ENCODE peak calls at places on chromosomes 1 and 21, in six cellular contexts. W is brain microvascular endothelial cell; H is MM.1S; J is effector memory CD4-positive, alpha-beta T cell; T is PC-3; Y is ovary. G is an unnamed sample.

GRCh38 chr21:21373969-21374368 is 375.8 kb downstream of the NCAM2 start:
- DNase-seq in T (no peak), J (no peak), W (no peak), H (no peak), Y (no peak), G (no peak)

GRCh38 chr21:33932731-33933130 is 17.1 kb upstream of the ATP5PO start:
- DNase-seq in T (no peak), Y (no peak), H (no peak), J (no peak), W (no peak), G (no peak)

GRCh38 chr1:219778793-219779369 is 149.5 kb downstream of the SLC30A10 start:
- DNase-seq in T (no peak), J (no peak), H (no peak), Y (no peak), W (no peak), G (no peak)

GRCh38 chr1:193458628-193459027 is 272.2 kb upstream of the B3GALT2 start:
- DNase-seq in T (no peak), W (no peak), H (no peak), Y (no peak), J (peak; percentile 21), G (no peak)

GRCh38 chr21:21971384-21971783 is 973.2 kb downstream of the NCAM2 start:
- DNase-seq in W (no peak), Y (no peak), J (no peak), H (no peak), T (peak; percentile 26), G (no peak)

GRCh38 chr21:45768011-45768740 is 124.7 kb downstream of the PCBP3 start:
- DNase-seq in W (peak; percentile 40), Y (no peak), H (no peak), T (no peak), J (no peak), G (no peak)

GRCh38 chr1:82565146-82565545 is 764.4 kb downstream of the ADGRL2 start:
- DNase-seq in T (peak; percentile 48), W (peak; percentile 90), J (no peak), Y (no peak), H (no peak), G (no peak)

GRCh38 chr1:221327954-221328353 is 413.9 kb downstream of the DUSP10 start:
- DNase-seq in T (no peak), H (no peak), W (no peak), J (no peak), Y (no peak), G (no peak)

GRCh38 chr1:6770727-6771567 is 14.3 kb upstream of the CAMTA1 start:
- DNase-seq in J (no peak), T (peak; percentile 62), W (peak; percentile 38), Y (no peak), H (no peak), G (no peak)

GRCh38 chr1:88134983-88135921 is 548.8 kb upstream of the PKN2 start:
- DNase-seq in T (no peak), J (no peak), W (no peak), Y (no peak), H (no peak), G (no peak)

GRCh38 chr1:202802998-202803932 is 5.0 kb downstream of the KDM5B start:
- DNase-seq in J (no peak), Y (no peak), T (peak; percentile 54), H (no peak), W (peak; percentile 36), G (no peak)

GRCh38 chr1:175000697-175001187 is 995 bp downstream of the CACYBP start:
- DNase-seq in J (no peak), W (no peak), T (no peak), H (peak; percentile 43), Y (no peak), G (no peak)

GRCh38 chr21:32524010-32524719 is 61.2 kb downstream of the TCP10L start:
- DNase-seq in Y (no peak), J (no peak), T (no peak), W (peak; percentile 64), H (peak; percentile 4), G (no peak)

GRCh38 chr1:173002891-173003582 is 47.7 kb downstream of the TNFSF18 start:
- DNase-seq in J (no peak), H (no peak), W (peak; percentile 90), T (peak; percentile 49), Y (no peak), G (no peak)

GRCh38 chr21:35020446-35020845 is 28.7 kb downstream of the RUNX1 start:
- DNase-seq in J (no peak), H (no peak), T (no peak), Y (no peak), W (no peak), G (no peak)

GRCh38 chr1:203503851-203504250 is 9.9 kb downstream of the OPTC start:
- DNase-seq in H (no peak), T (no peak), Y (no peak), W (no peak), J (no peak), G (no peak)

GRCh38 chr1:227541796-227542152 is 21.6 kb upstream of the ZNF678 start:
- DNase-seq in Y (peak; percentile 48), W (no peak), T (no peak), H (no peak), J (no peak), G (no peak)

GRCh38 chr1:5950201-5950895 is 41.9 kb downstream of the NPHP4 start:
- DNase-seq in H (no peak), J (no peak), T (no peak), Y (no peak), W (no peak), G (no peak)

GRCh38 chr1:59967141-59967697 is 40.6 kb upstream of the CYP2J2 start:
- DNase-seq in J (no peak), W (no peak), T (peak; percentile 33), Y (no peak), H (no peak), G (no peak)

GRCh38 chr1:202158810-202159533 is 1.4 kb downstream of the PTPN7 start:
- DNase-seq in W (no peak), T (no peak), J (no peak), Y (peak; percentile 71), H (peak; percentile 75), G (no peak)

GRCh38 chr1:70896224-70896623 is 151.4 kb downstream of the PTGER3 start:
- DNase-seq in Y (no peak), W (no peak), T (peak; percentile 19), J (no peak), H (no peak), G (no peak)

GRCh38 chr21:41170442-41170841 is 2.5 kb downstream of the BACE2 start:
- DNase-seq in H (peak; percentile 42), W (no peak), Y (no peak), J (no peak), T (peak; percentile 71), G (no peak)

GRCh38 chr1:186812560-186812959 is 16.2 kb upstream of the PLA2G4A start:
- DNase-seq in T (no peak), Y (no peak), H (no peak), J (no peak), W (peak; percentile 90), G (no peak)

GRCh38 chr1:182615468-182616129 is 11.4 kb upstream of the RGS16 start:
- DNase-seq in W (no peak), H (no peak), T (no peak), Y (peak; percentile 50), J (peak; percentile 45), G (peak; percentile 40)

GRCh38 chr1:33972676-33973395 is 109.0 kb downstream of the HMGB4 start:
- DNase-seq in W (no peak), H (no peak), Y (no peak), T (no peak), J (no peak), G (peak; percentile 28)

GRCh38 chr1:112712191-112712590 is 2.9 kb downstream of the PPM1J start:
- DNase-seq in Y (no peak), J (no peak), H (no peak), T (no peak), W (no peak), G (no peak)
- H3K27ac ChIP-seq in Y (no peak overlapping the region), J (no peak overlapping the region), H (no peak overlapping the region), T (no peak overlapping the region), W (no peak overlapping the region), G (no peak overlapping the region)

GRCh38 chr1:161090617-161091016 is 1.3 kb upstream of the NECTIN4 start:
- DNase-seq in H (no peak), J (no peak), Y (no peak), T (no peak), W (no peak), G (no peak)

GRCh38 chr1:161094481-161094880 is 3.7 kb upstream of the KLHDC9 start:
- DNase-seq in Y (no peak), T (no peak), H (no peak), W (no peak), J (no peak), G (no peak)

GRCh38 chr1:161091093-161091492 is 1.7 kb upstream of the NECTIN4 start:
- DNase-seq in Y (no peak), J (no peak), T (no peak), W (no peak), H (no peak), G (no peak)

GRCh38 chr1:161091796-161092507 is 2.6 kb upstream of the NECTIN4 start:
- DNase-seq in Y (no peak), H (no peak), T (no peak), W (no peak), J (no peak), G (no peak)

DNA sequence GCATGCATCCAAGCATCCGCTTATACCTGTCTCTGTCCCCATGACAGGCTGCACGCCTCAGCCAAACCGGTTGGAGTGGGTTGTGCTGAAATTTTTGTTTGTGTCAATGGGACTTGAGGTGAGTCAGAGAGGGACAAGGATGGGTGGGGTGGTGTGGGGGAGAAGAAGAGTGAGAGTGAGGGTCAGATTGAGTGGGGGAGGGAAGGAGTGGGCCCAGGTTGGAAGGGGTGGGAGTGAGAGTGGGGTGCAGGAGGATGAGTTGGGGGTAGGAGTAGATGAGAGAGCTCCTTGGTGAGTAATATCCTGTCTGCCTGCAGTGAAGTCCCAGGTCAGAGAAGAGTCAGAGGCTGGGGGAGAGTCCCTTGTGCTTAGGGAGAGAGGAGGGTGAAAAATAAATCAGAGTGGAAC is 3.3 kb upstream of the NECTIN4 start:
- DNase-seq in H (no peak), Y (no peak), T (peak; percentile 94), J (no peak), W (peak; percentile 35), G (no peak)
- H3K27ac ChIP-seq in H (no peak overlapping the region), Y (no peak overlapping the region), T (peak overlapping the region; percentile 68), J (no peak overlapping the region), W (no peak overlapping the region), G (no peak overlapping the region)

DNA sequence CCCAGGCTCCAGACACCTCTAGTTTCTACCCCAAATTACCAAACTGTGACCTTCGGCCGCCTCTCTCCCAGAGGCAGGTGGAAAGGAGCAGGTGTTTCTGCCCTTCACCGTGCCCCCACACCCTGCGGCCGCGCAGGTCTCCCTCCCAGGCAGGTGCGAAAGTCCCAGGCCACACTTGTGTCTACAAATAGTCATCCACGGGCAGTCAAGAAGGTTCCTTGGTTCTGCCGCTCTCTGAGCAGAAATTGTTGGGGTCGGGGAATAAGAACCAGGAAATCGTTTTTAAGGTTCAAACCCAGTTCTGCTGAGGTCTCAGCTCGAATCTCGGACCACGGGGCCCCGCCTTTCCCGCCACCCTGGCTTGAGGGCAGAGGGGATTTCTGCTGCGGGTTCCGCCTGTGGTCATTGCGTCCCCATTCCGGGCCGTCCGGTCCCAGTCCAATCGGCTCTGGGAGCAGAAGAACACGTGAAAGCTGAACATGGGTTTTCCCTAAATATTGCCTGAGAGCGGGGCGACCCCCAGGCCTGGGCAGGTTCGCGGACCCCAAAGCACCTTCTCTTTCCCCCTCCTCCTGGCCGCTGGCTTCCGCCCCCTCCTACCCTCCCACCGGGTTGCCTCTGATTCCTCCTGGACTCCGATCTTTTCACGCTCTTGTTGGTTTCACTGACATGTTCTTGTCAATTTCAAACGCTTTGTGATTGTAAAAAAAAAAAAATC is 1.2 kb upstream of the ATF3 start:
- DNase-seq in H (peak; percentile 82), T (peak; percentile 43), W (no peak), J (peak; percentile 11), Y (peak; percentile 58), G (peak; percentile 53)
- H3K27ac ChIP-seq in H (peak overlapping the region; percentile 96), T (peak overlapping the region; percentile 56), W (no peak overlapping the region), J (no peak overlapping the region), Y (peak overlapping the region; percentile 43), G (no peak overlapping the region)

GRCh38 chr1:84971957-84972356 is 25.0 kb downstream of the MCOLN2 start:
- DNase-seq in J (no peak), T (no peak), Y (no peak), W (no peak), H (no peak), G (no peak)
- H3K27ac ChIP-seq in J (no peak overlapping the region), T (no peak overlapping the region), Y (no peak overlapping the region), W (no peak overlapping the region), H (no peak overlapping the region), G (no peak overlapping the region)

G was measured in caudate nucleus.